ENCODE peak calls at places on chromosomes 7 and 10, in five cellular contexts. G, O, K, V and M are unnamed samples.
A peak's percentile ranks its signal among the peaks of the same experiment; 100 is the strongest.

GRCh38 chr7:90483236-90483635 is 13.8 kb downstream of the PTTG1IP2 start:
- DNase-seq in G (no peak), O (no peak), K (no peak), V (no peak), M (no peak)

GRCh38 chr10:129090618-129091366 is 376.2 kb upstream of the MGMT start:
- DNase-seq in O (no peak), V (no peak), K (no peak), G (no peak), M (no peak)

GRCh38 chr7:5284304-5285281 is 1.9 kb downstream of the SLC29A4 start:
- DNase-seq in K (no peak), G (peak; percentile 63), O (no peak), V (peak; percentile 33), M (no peak)

GRCh38 chr7:130930260-130930659 is 196.3 kb upstream of the KLF14 start:
- DNase-seq in V (no peak), G (no peak), O (no peak), K (peak; percentile 74), M (no peak)

GRCh38 chr10:127935115-127935561 is 28.2 kb downstream of the PTPRE start:
- DNase-seq in V (no peak), K (peak; percentile 71), G (no peak), O (no peak), M (no peak)

GRCh38 chr10:77840636-77841035 is 85.9 kb downstream of the DLG5 start:
- DNase-seq in O (no peak), K (no peak), G (no peak), V (no peak), M (no peak)

GRCh38 chr10:101222683-101223273 is 6.5 kb downstream of the LBX1 start:
- DNase-seq in O (no peak), V (no peak), K (no peak), G (no peak), M (no peak)

GRCh38 chr7:5139998-5140397 is 50.0 kb upstream of the WIPI2 start:
- DNase-seq in V (no peak), O (no peak), G (peak; percentile 19), K (no peak), M (no peak)

GRCh38 chr7:82317257-82317721 is 126.3 kb downstream of the CACNA2D1 start:
- DNase-seq in G (no peak), O (no peak), V (no peak), K (no peak), M (no peak)

GRCh38 chr7:21767300-21767900 is 178.3 kb downstream of the CDCA7L start:
- DNase-seq in K (no peak), V (peak; percentile 62), O (peak; percentile 11), G (peak; percentile 40), M (no peak)
- TF ChIP-seq CTCF in K (no peak), V (peak; percentile 25), O (peak; percentile 46), G (peak; percentile 77), M (no peak)

DNA sequence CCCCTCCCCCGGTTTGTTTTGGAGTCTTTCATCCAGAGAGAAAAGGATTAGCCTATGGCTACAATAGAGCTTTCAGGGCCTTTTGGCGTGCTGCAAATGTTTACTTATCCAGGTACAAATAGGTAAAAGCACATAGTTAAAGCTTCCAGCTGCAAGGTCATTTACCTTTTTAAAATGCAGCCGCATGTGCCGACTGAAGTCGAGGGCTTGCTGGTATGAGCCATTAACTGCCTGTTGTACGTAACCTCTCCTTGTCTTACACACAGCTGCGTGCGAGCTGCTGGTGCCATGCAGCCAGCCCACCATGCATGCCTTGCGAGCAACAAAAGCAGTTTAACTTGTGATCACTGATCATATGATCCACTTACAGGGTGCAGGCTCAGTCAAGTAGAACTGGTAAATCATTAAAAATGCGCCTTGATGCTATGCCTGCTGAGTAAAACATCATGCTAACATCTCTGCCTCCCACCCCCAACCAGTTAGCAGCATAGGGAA is 866.4 kb downstream of the LRMDA start:
- DNase-seq in O (no peak), K (no peak), G (no peak), V (no peak), M (no peak)
- TF ChIP-seq CTCF in O (no peak), K (no peak), G (no peak), V (no peak), M (no peak)

GRCh38 chr7:101527844-101528667 is 101.0 kb downstream of the MYL10 start:
- DNase-seq in V (peak; percentile 34), G (no peak), O (no peak), K (no peak), M (no peak)
- TF ChIP-seq CTCF in V (no peak), G (no peak), O (no peak), K (no peak), M (no peak)

GRCh38 chr7:18936265-18936664 is 181.2 kb downstream of the TWIST1 start:
- DNase-seq in O (no peak), G (no peak), K (no peak), V (no peak), M (no peak)

GRCh38 chr7:18941197-18941596 is 176.2 kb downstream of the TWIST1 start:
- DNase-seq in O (no peak), V (no peak), G (no peak), K (no peak), M (no peak)

GRCh38 chr7:18939771-18940576 is 177.5 kb downstream of the TWIST1 start:
- DNase-seq in V (no peak), O (no peak), G (no peak), K (no peak), M (no peak)

GRCh38 chr7:18940577-18941134 is 176.8 kb downstream of the TWIST1 start:
- DNase-seq in G (no peak), V (no peak), K (no peak), O (no peak), M (no peak)
- TF ChIP-seq CTCF in G (no peak), V (no peak), K (no peak), O (no peak), M (no peak)

DNA sequence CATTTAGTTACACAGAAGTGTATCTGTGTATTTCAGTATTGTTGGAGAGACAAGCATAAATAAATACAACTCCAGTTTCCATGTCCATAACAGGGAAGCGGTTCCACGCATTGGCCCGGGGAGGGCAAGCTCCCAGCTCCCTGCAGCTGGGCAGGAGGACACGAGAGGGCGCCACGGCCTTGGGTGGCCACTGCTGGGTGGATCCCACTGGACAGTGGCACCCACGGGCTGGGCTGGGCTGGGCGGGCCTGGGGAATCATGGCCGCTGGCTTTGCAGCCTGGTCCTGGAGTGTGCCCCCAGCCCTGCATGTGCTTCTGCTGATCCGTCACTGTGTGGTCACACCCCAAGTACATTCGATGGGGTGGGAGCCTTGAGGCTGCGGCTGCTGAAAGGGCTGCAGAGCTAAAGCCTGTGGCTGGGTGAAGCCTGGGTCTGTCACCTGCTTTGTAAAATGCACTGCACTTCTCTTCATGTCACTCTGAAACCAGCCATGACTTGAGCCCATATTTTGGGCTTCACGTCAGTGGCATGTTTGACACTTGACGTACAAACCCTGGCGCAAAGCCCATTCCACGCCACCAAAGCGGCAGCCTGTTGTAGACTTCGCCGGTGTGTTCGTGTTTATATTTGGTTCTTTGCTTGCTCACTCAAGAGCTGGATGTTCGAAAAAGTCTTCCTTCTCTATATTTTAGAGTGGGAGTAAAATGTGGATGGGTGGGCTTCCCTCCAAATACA is 27.5 kb downstream of the LRRC27 start:
- DNase-seq in G (no peak), V (peak; percentile 73), K (peak; percentile 73), O (no peak), M (no peak)
- TF ChIP-seq CTCF in G (no peak), V (no peak), K (no peak), O (peak; percentile 10), M (no peak)

GRCh38 chr7:122884186-122884585 is 2.1 kb downstream of the CADPS2 start:
- DNase-seq in V (no peak), K (no peak), O (no peak), G (no peak), M (no peak)

GRCh38 chr7:122887848-122888247 is 1.6 kb upstream of the CADPS2 start:
- DNase-seq in G (no peak), O (no peak), V (no peak), K (no peak), M (no peak)

GRCh38 chr7:122886357-122887081 is at the start of gene CADPS2:
- DNase-seq in V (peak; percentile 93), O (peak; percentile 16), K (peak; percentile 88), G (peak; percentile 68), M (no peak)

GRCh38 chr7:122887198-122887597 is 938 bp upstream of the CADPS2 start:
- DNase-seq in G (peak; percentile 36), O (peak; percentile 11), V (peak; percentile 58), K (peak; percentile 61), M (no peak)

GRCh38 chr7:122885583-122886356 is 490 bp downstream of the CADPS2 start:
- DNase-seq in O (no peak), V (peak; percentile 32), G (peak; percentile 30), K (peak; percentile 63), M (no peak)
- TF ChIP-seq CTCF in O (no peak), V (no peak), G (no peak), K (no peak), M (no peak)

GRCh38 chr7:45153238-45153637 is 4.4 kb upstream of the RAMP3 start:
- DNase-seq in G (no peak), K (peak; percentile 25), O (no peak), V (no peak), M (no peak)
- TF ChIP-seq CTCF in G (no peak), K (no peak), O (no peak), V (no peak), M (no peak)

DNA sequence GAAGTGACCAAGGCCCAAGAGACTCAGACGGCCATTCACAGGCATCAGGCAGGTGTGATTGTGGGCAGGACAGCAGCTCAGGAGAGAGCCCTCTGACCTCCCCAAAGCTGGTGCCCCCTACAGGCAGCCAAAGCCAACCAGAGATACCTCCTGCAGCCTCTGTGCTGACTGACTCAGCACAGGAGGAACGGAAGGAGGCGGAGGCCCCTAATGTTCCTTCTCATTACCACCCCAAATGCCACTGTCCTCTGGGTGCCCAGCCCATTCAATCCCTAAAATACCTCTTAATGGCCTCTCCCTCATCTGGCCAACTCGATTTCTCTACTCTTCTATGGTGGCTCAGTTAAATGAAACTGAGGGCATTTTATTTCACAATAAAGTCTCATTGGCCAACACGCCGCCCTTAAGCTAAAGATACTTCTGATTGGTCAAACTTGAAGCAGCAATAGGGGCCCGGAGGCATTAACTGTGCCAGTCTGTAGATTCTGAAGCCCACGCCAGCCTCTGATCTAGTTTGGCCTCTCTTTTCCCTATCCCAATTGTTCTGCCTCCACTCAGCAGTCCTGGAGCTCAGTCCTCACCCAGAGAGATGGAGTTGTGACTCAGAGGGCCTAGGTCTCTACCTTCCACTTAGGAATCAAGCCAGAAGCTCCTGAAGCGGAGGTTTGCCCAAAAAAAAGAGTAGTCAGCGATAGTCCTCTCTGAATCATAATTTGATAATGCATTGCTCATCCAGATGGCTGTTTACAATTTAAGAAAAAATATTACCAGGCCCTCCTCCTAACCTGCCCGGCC is 1.2 kb downstream of the CYREN start:
- DNase-seq in V (no peak), K (peak; percentile 74), G (no peak), O (no peak), M (no peak)
- TF ChIP-seq CTCF in V (no peak), K (peak; percentile 45), G (peak; percentile 55), O (peak; percentile 31), M (peak; percentile 45)

GRCh38 chr7:117875566-117875965 is 2.3 kb upstream of the CTTNBP2 start:
- DNase-seq in O (no peak), G (peak; percentile 21), K (no peak), V (no peak), M (no peak)
- TF ChIP-seq CTCF in O (no peak), G (peak; percentile 56), K (no peak), V (no peak), M (no peak)